ENCODE peak calls at places on chromosomes 16 and 17, in nine cellular contexts. S is A673, H is heart right ventricle, N is A549, Q is cardiac muscle cell, F is right lobe of liver, A is Peyer's patch, J is psoas muscle, C is Caco-2. P is an unnamed sample. For H3K4me1, the result is how much of the 10 kb centered on the place peaks cover.

GRCh38 chr17:57599271-57600045 is 145.6 kb downstream of the CCDC182 start:
- DNase-seq in S (no peak), H (no peak), N (no peak), Q (no peak), F (no peak), A (peak), J (no peak), C (peak), P (no peak)

GRCh38 chr17:59388070-59388556 is 56.7 kb downstream of the YPEL2 start:
- DNase-seq in S (no peak), H (no peak), N (no peak), Q (no peak), F (no peak), A (no peak), J (no peak), C (no peak), P (no peak)

GRCh38 chr16:47028767-47029377 is 55.4 kb upstream of the DNAJA2 start:
- DNase-seq in S (no peak), H (no peak), N (no peak), Q (no peak), F (no peak), A (no peak), J (no peak), C (no peak), P (no peak)

GRCh38 chr16:83403751-83404150 is 404.0 kb upstream of the HSBP1 start:
- DNase-seq in S (no peak), H (no peak), N (no peak), Q (peak), F (no peak), A (no peak), J (no peak), C (no peak), P (no peak)

GRCh38 chr17:27368971-27369370 is 75.1 kb downstream of the WSB1 start:
- DNase-seq in S (no peak), H (no peak), N (no peak), Q (no peak), F (no peak), A (no peak), J (no peak), C (no peak), P (no peak)

GRCh38 chr16:48607056-48607825 is 2.7 kb downstream of the N4BP1 start:
- DNase-seq in S (no peak), H (no peak), N (no peak), Q (peak), F (no peak), A (no peak), J (no peak), C (no peak), P (no peak)

GRCh38 chr16:69741951-69742904 is 12.5 kb downstream of the NOB1 start:
- DNase-seq in S (no peak), H (peak), N (no peak), Q (peak), F (peak), A (peak), J (peak), C (no peak), P (peak)

GRCh38 chr17:44925731-44926697 is 10.7 kb upstream of the GFAP start:
- DNase-seq in S (no peak), H (no peak), N (no peak), Q (no peak), F (no peak), A (no peak), J (no peak), C (no peak), P (peak)

GRCh38 chr17:69046130-69046807 is 14.5 kb downstream of the ABCA9 start:
- DNase-seq in S (no peak), H (no peak), N (no peak), Q (no peak), F (no peak), A (no peak), J (no peak), C (no peak), P (no peak)

GRCh38 chr16:31138621-31139578 is 3.4 kb upstream of the PRSS8 start:
- DNase-seq in S (no peak), H (peak), N (peak), Q (peak), F (no peak), A (no peak), J (peak), C (peak), P (no peak)

GRCh38 chr17:76193616-76194015 is 46.7 kb downstream of the RNF157 start:
- DNase-seq in S (no peak), H (no peak), N (no peak), Q (no peak), F (no peak), A (no peak), J (no peak), C (no peak), P (no peak)

GRCh38 chr17:45705123-45706009 is 78.8 kb upstream of the CRHR1 start:
- DNase-seq in S (no peak), H (no peak), N (peak), Q (no peak), F (no peak), A (no peak), J (no peak), C (peak), P (no peak)

GRCh38 chr17:34822007-34822737 is 139.1 kb downstream of the CCT6B start:
- DNase-seq in S (no peak), H (no peak), N (no peak), Q (no peak), F (no peak), A (no peak), J (no peak), C (no peak), P (no peak)

GRCh38 chr17:11935734-11936406 is 61.4 kb downstream of the ZNF18 start:
- DNase-seq in S (peak), H (no peak), N (no peak), Q (peak), F (no peak), A (no peak), J (no peak), C (no peak), P (no peak)

GRCh38 chr16:84299734-84300440 is 5.2 kb downstream of the WFDC1 start:
- DNase-seq in S (no peak), H (no peak), N (no peak), Q (no peak), F (no peak), A (no peak), J (no peak), C (no peak), P (no peak)

GRCh38 chr16:68229431-68230175 is 6.3 kb downstream of the ESRP2 start:
- DNase-seq in S (peak), H (no peak), N (peak), Q (peak), F (no peak), A (peak), J (no peak), C (peak), P (no peak)

GRCh38 chr17:1473841-1474240 is 17.8 kb upstream of the CRK start:
- DNase-seq in S (no peak), H (no peak), N (no peak), Q (no peak), F (no peak), A (peak), J (no peak), C (no peak), P (no peak)

GRCh38 chr17:53516643-53517042 is 306.1 kb upstream of the KIF2B start:
- DNase-seq in S (peak), H (no peak), N (no peak), Q (peak), F (no peak), A (no peak), J (no peak), C (no peak), P (no peak)

GRCh38 chr17:76529224-76529642 is 8.3 kb downstream of the CYGB start:
- DNase-seq in S (no peak), H (peak), N (no peak), Q (peak), F (no peak), A (no peak), J (peak), C (no peak), P (no peak)

GRCh38 chr16:19715566-19715965 is 2.5 kb downstream of the KNOP1 start:
- DNase-seq in S (no peak), H (no peak), N (no peak), Q (no peak), F (no peak), A (no peak), J (no peak), C (no peak), P (no peak)

GRCh38 chr16:53785044-53785443 is 81.1 kb downstream of the FTO start:
- DNase-seq in S (peak), H (no peak), N (no peak), Q (peak), F (no peak), A (no peak), J (no peak), C (no peak), P (no peak)

GRCh38 chr16:77679901-77680300 is 42.4 kb upstream of the NUDT7 start:
- DNase-seq in S (peak), H (no peak), N (no peak), Q (no peak), F (no peak), A (no peak), J (no peak), C (no peak), P (no peak)

GRCh38 chr16:35207059-35207999 is 1747.9 kb downstream of the TP53TG3F start:
- DNase-seq in S (no peak), H (no peak), N (no peak), Q (no peak), F (no peak), A (no peak), J (no peak), C (no peak), P (peak)

GRCh38 chr17:64130559-64131001 is 636 bp upstream of the ERN1 start:
- DNase-seq in S (no peak), H (no peak), N (no peak), Q (peak), F (no peak), A (peak), J (no peak), C (no peak), P (no peak)

GRCh38 chr17:15452746-15453145 is 14.7 kb downstream of the CDRT4 start:
- DNase-seq in S (no peak), H (no peak), N (no peak), Q (peak), F (no peak), A (no peak), J (no peak), C (no peak), P (no peak)

GRCh38 chr17:61411114-61411943 is 11.7 kb downstream of the TBX2 start:
- DNase-seq in S (peak), H (peak), N (no peak), Q (peak), F (peak), A (peak), J (peak), C (peak), P (peak)

DNA sequence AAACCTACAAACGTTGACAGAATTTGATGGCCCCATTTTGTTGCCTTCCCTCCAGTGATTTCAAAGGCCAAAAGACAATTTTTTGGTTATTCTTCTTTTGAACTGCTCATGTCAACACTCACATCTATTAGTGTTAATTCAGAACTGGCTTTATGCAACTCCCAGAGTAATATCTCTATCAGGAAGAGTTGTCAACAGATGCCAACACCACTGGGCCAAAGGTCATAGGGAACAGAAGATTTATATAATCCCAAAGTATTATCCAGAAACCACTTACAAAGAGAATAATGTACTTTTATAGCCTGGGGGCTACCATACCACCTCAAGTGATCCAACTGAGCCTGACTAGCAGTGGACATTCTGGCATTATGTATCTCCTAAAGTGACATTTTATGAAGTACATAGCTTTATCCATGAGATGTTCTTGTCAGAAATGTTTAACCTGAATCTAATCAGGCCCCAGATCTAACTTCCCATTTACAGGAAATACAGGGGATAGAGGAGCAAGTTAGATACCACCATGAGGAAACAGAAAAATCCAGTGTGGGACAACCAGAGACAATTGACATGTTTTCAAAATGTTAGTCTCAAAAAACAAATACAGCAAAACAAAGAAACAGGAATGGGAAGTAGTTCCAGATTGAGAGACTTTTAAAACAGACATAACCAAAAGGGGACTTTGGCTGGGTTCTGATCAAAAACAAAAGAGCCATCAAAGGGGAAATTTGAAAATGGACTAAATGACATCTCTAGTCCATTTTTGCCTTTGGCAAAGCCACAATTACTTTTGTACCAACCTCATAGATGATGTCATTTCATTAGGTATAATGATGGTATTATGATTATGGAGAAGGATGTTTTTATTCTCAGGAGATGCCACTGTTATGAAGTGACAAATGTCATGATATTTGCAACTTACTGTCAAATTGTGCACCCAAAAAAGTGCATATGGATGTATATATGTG is 18.5 kb downstream of the FAM117A start:
- DNase-seq in S (no peak), H (no peak), N (no peak), Q (no peak), F (peak), A (no peak), J (no peak), C (no peak), P (no peak)
- H3K4me1 ChIP-seq in S (under half), H (under half), N (under half), Q (under half), F (under half), A (under half), J (under half), C (under half), P (half or more)

DNA sequence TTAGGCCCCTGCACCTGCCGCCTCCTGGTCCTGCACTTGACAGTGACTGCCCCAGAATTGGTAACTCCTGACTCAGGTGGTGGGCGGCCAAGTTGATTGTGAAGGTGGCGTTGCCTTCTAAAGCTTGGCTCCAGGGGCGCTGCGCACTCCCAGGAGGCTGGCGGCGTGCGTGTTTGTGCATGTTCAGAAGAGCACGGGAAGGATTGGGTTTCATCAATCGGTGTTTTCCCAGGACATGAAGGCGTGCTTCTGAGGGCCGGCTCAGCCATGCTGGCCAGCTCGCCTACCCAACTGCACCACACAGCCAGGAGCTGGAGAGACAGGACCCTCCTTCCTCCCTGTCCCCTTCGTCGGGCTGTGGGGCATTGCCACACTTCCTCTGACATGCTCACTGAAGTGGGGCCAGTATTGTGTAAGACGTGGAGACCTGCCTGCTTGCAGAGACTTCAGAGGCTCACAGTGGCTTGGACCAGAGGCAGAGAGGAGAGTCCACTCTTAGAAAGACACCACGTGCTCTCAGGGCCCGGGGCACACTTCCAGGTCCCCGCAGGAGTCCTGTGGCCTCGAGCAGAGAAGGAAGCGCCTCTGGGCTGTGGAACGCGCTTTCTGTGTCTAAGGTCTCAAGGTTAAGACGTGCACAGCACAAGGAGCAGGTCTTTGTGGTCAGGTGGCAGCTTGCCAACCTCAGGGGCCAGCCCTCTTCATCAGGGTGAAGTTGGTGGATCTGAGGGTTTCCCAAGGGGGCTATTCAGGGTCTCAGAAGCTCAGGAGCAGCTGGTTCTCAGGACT is 2.8 kb downstream of the RAB40C start:
- DNase-seq in S (no peak), H (no peak), N (no peak), Q (peak), F (peak), A (no peak), J (peak), C (peak), P (peak)
- TF ChIP-seq CTCF in S (no peak), H (no peak), N (no peak), Q (no peak), F (peak), A (no peak), J (peak), C (no peak), P (no peak)

DNA sequence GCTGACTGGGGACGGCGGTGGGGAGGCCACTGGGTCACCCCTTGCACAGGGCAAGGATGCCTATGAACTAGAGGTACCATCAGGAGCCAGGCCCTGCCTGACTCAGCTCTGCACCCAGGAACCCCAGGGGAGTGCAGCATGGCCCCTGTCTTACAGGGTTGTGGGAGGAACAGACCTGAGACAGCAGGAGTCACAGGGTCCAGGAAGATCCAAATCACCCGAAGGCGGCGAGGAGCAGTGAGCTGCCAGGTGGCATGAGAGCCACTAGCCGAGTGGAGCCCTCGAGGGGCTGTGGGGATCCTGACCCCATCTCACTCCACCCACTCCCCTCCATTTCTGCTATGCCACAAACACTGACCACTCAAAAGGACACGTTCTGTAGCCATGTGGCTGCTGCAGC is 30.8 kb downstream of the PLD6 start:
- DNase-seq in S (no peak), H (no peak), N (no peak), Q (no peak), F (no peak), A (no peak), J (no peak), C (no peak), P (no peak)
- H3K4me3 ChIP-seq in S (no peak), H (no peak), N (no peak), Q (no peak), F (no peak), A (no peak), J (no peak), C (no peak), P (no peak)

DNA sequence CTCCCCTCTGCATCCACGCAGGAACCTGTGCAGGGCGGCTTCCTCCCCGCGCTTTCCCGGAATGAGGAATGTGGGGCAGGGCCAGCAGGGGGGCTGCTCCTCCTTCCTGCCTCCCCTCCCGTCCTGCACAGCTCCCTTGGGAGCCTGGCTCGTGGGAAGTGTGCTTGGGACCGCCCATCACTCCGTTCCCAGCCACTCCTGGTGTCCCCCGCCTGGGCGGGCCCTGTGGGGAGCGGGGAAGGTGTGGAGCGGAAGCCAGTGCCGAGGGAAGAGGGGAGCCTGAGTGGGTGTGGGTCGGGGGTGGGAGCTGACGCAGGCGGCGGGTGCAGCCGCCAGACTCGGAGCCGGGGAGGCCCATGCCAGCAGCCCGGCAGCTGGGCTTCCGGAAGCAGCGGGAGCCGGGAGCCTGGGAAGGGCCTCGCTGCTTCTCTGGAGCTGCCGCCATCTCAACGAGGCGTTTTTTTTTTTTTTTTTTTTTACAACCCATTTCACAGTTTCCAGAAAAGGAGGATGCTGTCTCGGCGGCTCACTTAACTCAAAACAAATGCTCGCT is 24.2 kb downstream of the BAHCC1 start:
- DNase-seq in S (peak), H (peak), N (peak), Q (peak), F (peak), A (no peak), J (peak), C (peak), P (no peak)
- H3K4me1 ChIP-seq in S (half or more), H (half or more), N (half or more), Q (under half), F (under half), A (under half), J (half or more), C (under half), P (under half)

GRCh38 chr16:66274335-66275110 is 92.0 kb upstream of the CDH5 start:
- DNase-seq in S (peak), H (no peak), N (peak), Q (peak), F (peak), A (no peak), J (no peak), C (no peak), P (no peak)
- TF ChIP-seq CTCF in S (peak), H (peak), N (peak), Q (peak), F (peak), A (peak), J (no peak), C (peak), P (peak)

GRCh38 chr17:41678907-41679739 is 9.6 kb upstream of the EIF1 start:
- DNase-seq in S (peak), H (no peak), N (no peak), Q (peak), F (no peak), A (peak), J (peak), C (no peak), P (no peak)
- H3K4me3 ChIP-seq in S (peak), H (peak), N (peak), Q (no peak), F (peak), A (peak), J (peak), C (no peak), P (peak)

DNA sequence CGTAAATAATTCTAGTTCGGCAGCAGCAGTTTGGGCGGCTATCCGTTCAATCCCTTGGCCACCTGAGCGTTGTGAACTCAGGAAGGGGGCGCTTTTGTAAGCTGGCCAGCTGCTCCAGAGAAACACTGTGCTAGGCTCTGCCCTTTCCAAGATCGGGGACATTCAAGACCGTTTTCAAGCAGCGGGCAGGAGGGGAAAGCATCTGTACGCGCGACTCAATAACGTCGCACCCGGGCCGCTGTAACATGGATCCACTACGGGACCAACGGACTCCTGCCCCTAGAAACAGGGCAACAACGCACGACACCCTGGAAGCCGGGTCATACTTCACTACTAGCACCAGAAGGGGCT is 463 bp downstream of the TOP2A start:
- DNase-seq in S (peak), H (no peak), N (no peak), Q (no peak), F (no peak), A (peak), J (no peak), C (peak), P (no peak)
- H3K4me1 ChIP-seq in S (under half), H (under half), N (under half), Q (under half), F (under half), A (under half), J (under half), C (under half), P (half or more)